ENCODE peak calls at places on chromosomes 2 and 18, in five cellular contexts. Z is transverse colon, A is spleen, T is adrenal gland, W is A549. S is an unnamed sample.

GRCh38 chr2:223779877-223780276 is 57.5 kb downstream of the AP1S3 start:
- DNase-seq in Z (no peak), A (no peak), T (no peak), W (peak; percentile 66), S (no peak)

GRCh38 chr2:86480105-86480504 is 38.9 kb downstream of the KDM3A start:
- DNase-seq in Z (no peak), A (no peak), T (no peak), W (no peak), S (peak; percentile 24)

GRCh38 chr2:109168080-109168479 is 39.1 kb downstream of the SH3RF3 start:
- DNase-seq in Z (no peak), A (no peak), T (no peak), W (no peak), S (no peak)

GRCh38 chr18:45920367-45920766 is 46.8 kb downstream of the EPG5 start:
- DNase-seq in Z (peak; percentile 60), A (peak; percentile 83), T (peak; percentile 96), W (peak; percentile 12), S (peak; percentile 91)

GRCh38 chr18:50817898-50818250 is 1.9 kb downstream of the MRO start:
- DNase-seq in Z (no peak), A (no peak), T (no peak), W (no peak), S (no peak)

GRCh38 chr2:177164584-177165052 is 48.0 kb upstream of the HNRNPA3 start:
- DNase-seq in Z (peak; percentile 89), A (peak; percentile 90), T (peak; percentile 89), W (peak; percentile 82), S (peak; percentile 85)

GRCh38 chr2:113167115-113167932 is 6.4 kb upstream of the PSD4 start:
- DNase-seq in Z (peak; percentile 82), A (peak; percentile 80), T (peak; percentile 79), W (no peak), S (peak; percentile 89)

GRCh38 chr2:17282245-17282644 is 236.0 kb downstream of the RAD51AP2 start:
- DNase-seq in Z (no peak), A (no peak), T (no peak), W (no peak), S (no peak)

GRCh38 chr2:97997774-97998392 is 2.1 kb upstream of the TMEM131 start:
- DNase-seq in Z (no peak), A (no peak), T (no peak), W (no peak), S (no peak)

GRCh38 chr2:181778621-181779195 is 98.4 kb upstream of the NEUROD1 start:
- DNase-seq in Z (no peak), A (no peak), T (no peak), W (no peak), S (no peak)

GRCh38 chr18:13522861-13523660 is 203.3 kb downstream of the FAM210A start:
- DNase-seq in Z (no peak), A (no peak), T (peak; percentile 15), W (no peak), S (no peak)

GRCh38 chr18:70273021-70273420 is 15.8 kb upstream of the SOCS6 start:
- DNase-seq in Z (no peak), A (no peak), T (no peak), W (no peak), S (no peak)

GRCh38 chr2:23042176-23042909 is 342.6 kb upstream of the KLHL29 start:
- DNase-seq in Z (no peak), A (no peak), T (no peak), W (no peak), S (no peak)

GRCh38 chr18:72898870-72899840 is 31.4 kb upstream of the NETO1 start:
- DNase-seq in Z (no peak), A (no peak), T (no peak), W (no peak), S (no peak)

GRCh38 chr2:16186661-16187516 is 246.5 kb downstream of the MYCN start:
- DNase-seq in Z (no peak), A (no peak), T (no peak), W (no peak), S (no peak)

GRCh38 chr18:59357928-59358327 is 1.1 kb downstream of the LMAN1 start:
- DNase-seq in Z (no peak), A (no peak), T (no peak), W (no peak), S (no peak)

GRCh38 chr2:167140767-167141166 is 252.5 kb downstream of the XIRP2 start:
- DNase-seq in Z (no peak), A (no peak), T (no peak), W (peak; percentile 47), S (no peak)

GRCh38 chr2:9308186-9308955 is 101.8 kb downstream of the ASAP2 start:
- DNase-seq in Z (no peak), A (no peak), T (no peak), W (no peak), S (no peak)

DNA sequence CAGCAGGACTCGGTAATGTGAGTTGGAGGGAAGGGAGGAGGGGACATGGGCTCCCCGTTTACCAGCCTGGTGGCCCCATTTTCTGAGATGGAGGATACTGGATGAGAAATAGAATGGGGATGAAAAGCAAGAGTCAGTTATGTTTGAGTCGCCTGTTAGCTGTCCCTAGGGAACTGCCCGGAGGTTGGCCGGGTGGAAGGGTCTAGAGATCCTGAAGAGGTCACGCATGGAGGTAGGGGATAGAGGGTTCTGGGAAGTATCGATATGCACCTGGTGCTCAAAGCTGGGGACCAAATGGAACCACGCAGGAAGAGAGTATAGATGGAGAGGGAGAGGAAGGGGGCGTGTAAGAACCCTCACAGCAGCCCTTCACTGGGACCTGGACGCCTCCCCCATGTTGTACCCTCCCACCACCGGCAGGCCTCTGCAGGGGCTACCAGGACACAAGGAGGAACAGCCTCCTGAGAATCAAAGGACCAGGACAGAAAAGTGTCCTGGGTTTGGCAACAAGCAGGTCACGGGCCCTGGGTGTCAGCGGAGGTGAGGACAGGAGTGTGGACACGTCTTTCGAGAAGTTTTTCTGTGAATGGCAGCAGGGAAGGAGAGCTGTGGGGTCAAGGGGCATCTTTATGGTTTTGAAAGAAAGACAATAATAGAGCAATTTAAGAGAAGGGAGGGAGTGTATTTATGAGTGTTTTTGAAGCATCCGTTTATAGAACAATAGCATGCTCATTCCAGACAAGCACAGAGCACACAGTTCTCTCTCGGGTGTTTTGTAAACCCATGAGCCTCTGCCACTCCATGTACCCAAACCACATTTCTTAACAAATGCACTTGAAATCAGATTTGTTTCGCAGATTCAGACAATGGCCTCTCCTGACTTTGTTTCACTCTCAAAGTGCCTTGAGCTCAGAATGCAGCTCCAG is 132.2 kb downstream of the SMAD7 start:
- DNase-seq in Z (peak; percentile 7), A (peak; percentile 49), T (peak; percentile 13), W (no peak), S (no peak)
- H3K27ac ChIP-seq in Z (no peak overlapping the region), A (no peak overlapping the region), T (no peak overlapping the region), W (no peak overlapping the region), S (peak overlapping the region; percentile 24)

DNA sequence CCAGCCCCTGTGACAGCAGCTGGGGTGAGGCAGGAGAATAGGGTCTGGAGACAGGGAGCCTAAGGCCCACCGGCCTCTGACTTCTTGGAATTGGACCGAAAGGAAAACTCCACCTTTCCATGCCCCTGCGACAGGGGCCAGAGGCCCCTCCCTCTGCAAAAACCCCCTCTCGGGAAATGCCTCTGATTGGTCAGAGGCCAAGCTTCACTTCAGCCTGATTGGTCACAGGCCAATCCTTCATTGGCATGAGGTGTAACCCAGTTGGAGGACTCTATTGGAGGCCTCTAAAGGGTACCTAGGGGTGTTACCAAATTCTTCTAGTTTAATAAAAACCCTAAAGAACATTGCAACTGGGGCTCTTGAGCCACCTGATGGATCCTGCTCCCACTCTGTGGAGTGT is 5.7 kb upstream of the ACKR3 start:
- DNase-seq in Z (no peak), A (no peak), T (no peak), W (no peak), S (no peak)
- TF ChIP-seq POLR2A in Z (no peak), A (no peak), T (no peak), W (no peak), S (no peak)

DNA sequence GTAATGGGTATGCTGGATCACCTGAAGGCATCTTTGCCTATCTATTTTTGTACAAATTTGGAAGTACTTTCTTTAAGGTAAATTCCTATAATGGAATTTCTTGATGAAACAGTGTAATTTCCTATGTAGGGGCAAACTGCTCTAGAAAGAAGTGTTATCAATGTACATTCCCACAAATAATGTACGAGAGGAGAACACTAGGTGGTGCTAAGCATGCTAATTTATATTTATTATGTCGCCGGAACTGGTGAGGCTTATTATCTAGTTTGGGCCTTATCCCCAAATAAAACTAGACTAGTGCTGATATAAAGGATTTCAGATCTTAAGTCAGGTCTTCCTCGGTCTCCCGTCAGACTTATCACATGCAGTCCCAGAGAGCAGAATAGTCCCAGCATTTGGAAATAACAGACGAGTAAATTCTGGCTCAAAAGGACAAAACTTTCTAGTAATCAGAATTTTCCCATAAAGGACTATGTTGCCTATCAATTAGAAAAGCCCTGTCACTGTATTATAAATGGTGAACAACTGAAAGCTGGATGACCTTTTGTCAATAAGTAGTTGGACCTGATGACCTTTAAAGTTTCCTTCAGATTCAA is 86.9 kb upstream of the RBBP8 start:
- DNase-seq in Z (no peak), A (no peak), T (no peak), W (peak; percentile 21), S (no peak)
- TF ChIP-seq CTCF in Z (peak; percentile 19), A (no peak), T (peak; percentile 45), W (peak; percentile 47), S (peak; percentile 57)

DNA sequence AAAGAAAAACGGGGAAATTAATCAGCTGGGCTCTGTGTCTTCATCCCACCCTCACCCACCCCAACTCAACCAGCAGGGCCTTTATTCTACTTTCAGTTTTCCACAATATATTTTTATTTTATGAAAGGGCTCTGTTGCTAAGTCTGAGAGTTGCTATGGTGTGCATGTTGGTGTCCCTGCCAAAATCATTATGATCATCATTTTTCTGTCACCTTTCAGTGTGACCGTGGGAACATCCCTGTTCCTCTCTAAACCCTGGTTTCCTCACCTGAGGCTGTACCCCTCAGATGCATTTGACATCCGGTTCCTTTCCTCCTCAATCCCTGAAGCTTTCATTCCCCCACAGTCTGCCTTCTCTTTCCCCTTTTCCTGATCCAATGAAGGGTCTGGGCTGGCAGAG is 180.5 kb downstream of the ZFP36L2 start:
- DNase-seq in Z (no peak), A (no peak), T (no peak), W (no peak), S (no peak)
- H3K27ac ChIP-seq in Z (no peak overlapping the region), A (peak overlapping the region; percentile 42), T (peak overlapping the region; percentile 90), W (peak overlapping the region; percentile 66), S (no peak overlapping the region)

GRCh38 chr2:100142393-100142792 is at the start of gene AFF3:
- DNase-seq in Z (peak; percentile 35), A (peak; percentile 87), T (no peak), W (no peak), S (no peak)
- TF ChIP-seq POLR2A in Z (no peak), A (peak; percentile 67), T (no peak), W (no peak), S (no peak)

DNA sequence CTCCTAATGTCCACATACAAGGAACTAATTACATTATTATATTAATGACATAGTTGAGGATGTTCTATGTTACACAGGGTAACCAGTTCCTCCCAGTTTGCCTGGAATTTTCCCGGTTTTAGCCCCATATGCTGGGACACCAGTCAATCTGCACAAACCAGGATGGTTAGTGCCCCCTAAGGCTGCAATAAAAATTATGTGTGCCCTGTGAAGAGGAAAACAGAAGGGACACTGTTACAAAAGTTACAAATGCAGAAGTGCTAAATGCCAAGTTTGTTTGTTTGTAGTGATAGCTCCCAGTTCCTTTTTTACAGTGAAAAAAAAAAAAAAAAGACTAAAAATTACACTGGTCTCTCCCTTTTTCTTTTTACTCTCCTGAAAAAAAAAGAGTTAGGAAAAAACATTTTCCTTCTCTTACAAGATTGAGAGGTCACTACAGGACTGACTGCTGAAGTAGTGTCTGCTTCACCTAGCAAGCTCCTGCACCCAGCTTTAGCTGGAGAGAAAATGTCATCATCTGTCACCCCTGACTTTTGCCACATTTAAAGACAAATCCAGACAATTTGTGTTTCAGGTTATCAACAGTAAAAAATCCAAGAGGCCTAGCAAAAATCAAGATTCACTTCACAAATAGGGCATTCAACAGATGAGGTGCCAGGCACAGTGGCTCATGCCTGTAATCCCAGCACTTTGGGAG is 3.2 kb downstream of the ANKRD44 start:
- DNase-seq in Z (no peak), A (no peak), T (no peak), W (no peak), S (no peak)
- TF ChIP-seq CTCF in Z (no peak), A (peak; percentile 38), T (peak; percentile 7), W (no peak), S (no peak)

S was measured in right lobe of liver.